ENCODE peak calls at places on chromosomes 3 and 15, in six cellular contexts. One of them, this sample, is unnamed.

GRCh38 chr3:14562441-14562840 is 22.3 kb upstream of the GRIP2 start:
- DNase-seq in stomach: no peak
- DNase-seq in IMR-90: peak
- DNase-seq in esophagus muscularis mucosa: no peak
- DNase-seq in HS-27A: no peak
- DNase-seq in RPMI8226: no peak
- DNase-seq in this sample: no peak

GRCh38 chr15:64275934-64276333 is 80.0 kb downstream of the CSNK1G1 start:
- DNase-seq in esophagus muscularis mucosa: no peak
- DNase-seq in HS-27A: no peak
- DNase-seq in RPMI8226: no peak
- DNase-seq in stomach: no peak
- DNase-seq in IMR-90: no peak
- DNase-seq in this sample: no peak

GRCh38 chr15:38768970-38769369 is 204.4 kb upstream of the RASGRP1 start:
- DNase-seq in RPMI8226: peak
- DNase-seq in HS-27A: no peak
- DNase-seq in esophagus muscularis mucosa: no peak
- DNase-seq in IMR-90: peak
- DNase-seq in stomach: no peak
- DNase-seq in this sample: peak

GRCh38 chr3:60048447-60048848 is 998.6 kb upstream of the CFAP20DC start:
- DNase-seq in HS-27A: no peak
- DNase-seq in IMR-90: no peak
- DNase-seq in stomach: no peak
- DNase-seq in RPMI8226: no peak
- DNase-seq in esophagus muscularis mucosa: peak
- DNase-seq in this sample: no peak

GRCh38 chr15:89888214-89888804 is 5.5 kb downstream of the AP3S2 start:
- DNase-seq in esophagus muscularis mucosa: no peak
- DNase-seq in RPMI8226: peak
- DNase-seq in stomach: no peak
- DNase-seq in IMR-90: peak
- DNase-seq in HS-27A: no peak
- DNase-seq in this sample: peak

GRCh38 chr15:45522179-45522930 is at the start of gene SLC30A4:
- DNase-seq in IMR-90: peak
- DNase-seq in HS-27A: peak
- DNase-seq in RPMI8226: peak
- DNase-seq in stomach: peak
- DNase-seq in esophagus muscularis mucosa: no peak
- DNase-seq in this sample: peak

GRCh38 chr3:170488802-170489201 is 70.1 kb downstream of the CLDN11 start:
- DNase-seq in RPMI8226: no peak
- DNase-seq in stomach: no peak
- DNase-seq in esophagus muscularis mucosa: no peak
- DNase-seq in IMR-90: peak
- DNase-seq in HS-27A: no peak
- DNase-seq in this sample: no peak

GRCh38 chr3:63661242-63661641 is 8.8 kb downstream of the SNTN start:
- DNase-seq in stomach: no peak
- DNase-seq in IMR-90: no peak
- DNase-seq in RPMI8226: no peak
- DNase-seq in esophagus muscularis mucosa: no peak
- DNase-seq in HS-27A: no peak
- DNase-seq in this sample: no peak

GRCh38 chr3:58660998-58661397 is 5.6 kb downstream of the FAM3D start:
- DNase-seq in IMR-90: no peak
- DNase-seq in RPMI8226: no peak
- DNase-seq in stomach: no peak
- DNase-seq in esophagus muscularis mucosa: no peak
- DNase-seq in HS-27A: no peak
- DNase-seq in this sample: no peak

GRCh38 chr15:66389859-66390382 is 3.2 kb downstream of the MAP2K1 start:
- DNase-seq in RPMI8226: no peak
- DNase-seq in stomach: no peak
- DNase-seq in IMR-90: peak
- DNase-seq in esophagus muscularis mucosa: no peak
- DNase-seq in HS-27A: no peak
- DNase-seq in this sample: no peak

GRCh38 chr3:60448668-60449067 is 802.6 kb downstream of the FHIT start:
- DNase-seq in RPMI8226: no peak
- DNase-seq in stomach: no peak
- DNase-seq in IMR-90: no peak
- DNase-seq in esophagus muscularis mucosa: no peak
- DNase-seq in HS-27A: no peak
- DNase-seq in this sample: no peak

GRCh38 chr15:83652606-83653204 is 1.2 kb upstream of the ADAMTSL3 start:
- DNase-seq in HS-27A: no peak
- DNase-seq in esophagus muscularis mucosa: peak
- DNase-seq in RPMI8226: no peak
- DNase-seq in IMR-90: no peak
- DNase-seq in stomach: no peak
- DNase-seq in this sample: no peak

GRCh38 chr15:60830479-60830878 is 351.5 kb upstream of the ICE2 start:
- DNase-seq in HS-27A: peak
- DNase-seq in esophagus muscularis mucosa: no peak
- DNase-seq in stomach: no peak
- DNase-seq in IMR-90: peak
- DNase-seq in RPMI8226: no peak
- DNase-seq in this sample: no peak

GRCh38 chr3:27729325-27729724 is 7.2 kb upstream of the EOMES start:
- DNase-seq in RPMI8226: no peak
- DNase-seq in HS-27A: no peak
- DNase-seq in IMR-90: no peak
- DNase-seq in esophagus muscularis mucosa: no peak
- DNase-seq in stomach: no peak
- DNase-seq in this sample: no peak

GRCh38 chr3:66466606-66467270 is 34.1 kb downstream of the LRIG1 start:
- DNase-seq in RPMI8226: no peak
- DNase-seq in esophagus muscularis mucosa: no peak
- DNase-seq in stomach: no peak
- DNase-seq in HS-27A: no peak
- DNase-seq in IMR-90: no peak
- DNase-seq in this sample: no peak

GRCh38 chr3:113275876-113276580 is 64.7 kb downstream of the BOC start:
- DNase-seq in esophagus muscularis mucosa: no peak
- DNase-seq in IMR-90: peak
- DNase-seq in HS-27A: peak
- DNase-seq in stomach: no peak
- DNase-seq in RPMI8226: peak
- DNase-seq in this sample: no peak